ENCODE peak calls at places on chromosomes 12 and 14, in four cellular contexts. M, O, E and J are unnamed samples.

GRCh38 chr12:59040043-59040442 is 119.7 kb upstream of the LRIG3 start:
- DNase-seq in M (no peak), O (no peak), E (no peak), J (no peak)

GRCh38 chr12:30646821-30647220 is 48.8 kb downstream of the IPO8 start:
- DNase-seq in O (no peak), E (no peak), M (no peak), J (no peak)

GRCh38 chr14:99971929-99972747 is 93.1 kb upstream of the EVL start:
- DNase-seq in O (peak), M (no peak), E (no peak), J (peak)

GRCh38 chr14:35215110-35215872 is 76.9 kb upstream of the PSMA6 start:
- DNase-seq in E (peak), M (no peak), O (peak), J (peak)

GRCh38 chr12:104998423-104999346 is 12.6 kb downstream of the NOPCHAP1 start:
- DNase-seq in E (no peak), O (no peak), M (no peak), J (no peak)

GRCh38 chr14:102351023-102351422 is 11.7 kb downstream of the CINP start:
- DNase-seq in E (no peak), O (no peak), M (no peak), J (no peak)

GRCh38 chr12:89706551-89707348 is 1.9 kb downstream of the ATP2B1 start:
- DNase-seq in M (no peak), E (no peak), O (no peak), J (peak)

GRCh38 chr14:41606249-41607118 is at the start of gene LRFN5:
- DNase-seq in M (no peak), O (no peak), E (no peak), J (no peak)

GRCh38 chr12:26691234-26691970 is 141.6 kb downstream of the ITPR2 start:
- DNase-seq in M (no peak), O (peak), E (peak), J (peak)

GRCh38 chr14:100761481-100761880 is 34.8 kb downstream of the DLK1 start:
- DNase-seq in E (no peak), O (no peak), M (no peak), J (peak)

GRCh38 chr14:26993541-26993940 is 395.7 kb upstream of the NOVA1 start:
- DNase-seq in E (no peak), O (no peak), M (no peak), J (no peak)

GRCh38 chr14:33836895-33837577 is 113.8 kb downstream of the EGLN3 start:
- DNase-seq in M (no peak), E (no peak), O (no peak), J (no peak)

GRCh38 chr14:33834101-33834955 is 116.5 kb downstream of the EGLN3 start:
- DNase-seq in O (no peak), M (no peak), E (no peak), J (no peak)

GRCh38 chr14:33834956-33835655 is 115.8 kb downstream of the EGLN3 start:
- DNase-seq in O (no peak), E (no peak), M (no peak), J (no peak)

GRCh38 chr14:33836203-33836894 is 114.5 kb downstream of the EGLN3 start:
- DNase-seq in M (no peak), O (peak), E (no peak), J (no peak)

GRCh38 chr14:33835677-33836076 is 115.2 kb downstream of the EGLN3 start:
- DNase-seq in M (no peak), O (no peak), E (no peak), J (no peak)
- TF ChIP-seq POLR2AphosphoS2 in M (no peak), O (no peak), E (no peak), J (no peak)

DNA sequence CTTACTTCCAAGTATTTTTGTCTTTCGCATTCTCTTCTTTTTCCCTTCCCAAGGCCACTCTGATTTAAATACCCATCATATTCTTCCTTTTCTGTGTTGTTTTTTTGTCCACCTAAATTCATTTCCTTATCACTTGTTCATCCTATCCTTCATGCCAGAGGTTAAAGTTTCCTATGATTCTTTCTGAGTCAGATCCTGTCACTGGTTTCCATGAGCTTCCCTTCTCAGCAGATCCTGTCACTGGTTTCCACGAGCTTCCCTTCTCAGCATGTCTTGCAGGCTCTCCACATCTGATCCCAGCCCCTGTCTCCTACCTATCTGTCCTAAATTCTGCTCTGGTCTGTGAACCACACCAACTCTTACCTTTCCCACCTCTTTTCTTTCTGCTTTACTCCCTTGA is 311.8 kb upstream of the RGS6 start:
- DNase-seq in O (no peak), E (no peak), M (no peak), J (no peak)
- TF ChIP-seq POLR2AphosphoS2 in O (no peak), E (no peak), M (no peak), J (no peak)

DNA sequence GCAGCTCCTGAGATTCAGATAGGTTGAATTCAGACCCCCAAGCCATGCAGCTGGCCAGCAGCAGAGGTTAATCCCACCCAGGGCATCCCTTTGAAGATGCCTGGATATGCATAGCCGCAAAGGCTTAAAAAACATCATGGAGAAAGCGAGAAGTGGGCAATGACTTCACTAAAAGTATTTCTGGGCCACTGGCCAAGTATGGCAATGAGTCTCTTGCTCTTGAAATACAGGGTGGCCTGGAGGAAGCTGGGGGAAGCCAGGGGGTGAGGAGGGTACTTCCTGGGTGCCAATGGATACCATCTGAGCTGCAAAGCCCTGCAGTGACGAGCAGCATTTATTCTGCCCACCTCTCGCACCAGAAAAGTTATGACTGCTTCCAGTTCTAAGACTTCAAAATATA is 539.3 kb upstream of the TBX3 start:
- DNase-seq in E (peak), O (no peak), M (no peak), J (no peak)
- TF ChIP-seq POLR2AphosphoS2 in E (no peak), O (no peak), M (no peak), J (no peak)

GRCh38 chr12:57603758-57604453 is 718 bp upstream of the DTX3 start:
- DNase-seq in O (no peak), E (no peak), M (no peak), J (no peak)
- TF ChIP-seq POLR2AphosphoS2 in O (no peak), E (no peak), M (no peak), J (no peak)

GRCh38 chr12:25130741-25131188 is 64.2 kb downstream of the DNAI7 start:
- DNase-seq in M (no peak), O (peak), E (peak), J (peak)
- TF ChIP-seq POLR2AphosphoS2 in M (no peak), O (no peak), E (no peak), J (no peak)

GRCh38 chr12:110200124-110200417 is 75.9 kb downstream of the IFT81 start:
- DNase-seq in M (no peak), O (no peak), E (peak), J (no peak)
- TF ChIP-seq POLR2AphosphoS2 in M (no peak), O (no peak), E (no peak), J (no peak)

DNA sequence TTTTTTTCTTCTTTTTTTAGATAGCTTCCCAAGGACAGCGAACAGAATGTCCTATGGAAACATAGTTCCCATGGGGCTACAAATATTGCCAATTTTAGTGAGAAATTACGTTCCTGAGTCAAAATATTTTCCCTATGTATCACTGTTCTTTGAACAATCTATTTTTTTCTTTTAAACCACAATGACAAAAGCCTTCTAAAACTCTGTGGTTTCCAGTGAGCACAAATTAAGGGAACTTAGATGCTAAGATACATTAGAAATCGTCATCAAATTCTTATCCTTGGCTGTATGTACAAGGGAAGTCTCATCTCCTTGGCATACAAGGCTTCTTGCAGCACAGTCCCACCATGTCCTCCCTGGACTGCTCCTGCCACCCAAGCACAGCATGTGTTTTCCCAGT is 17.9 kb downstream of the CPM start:
- DNase-seq in O (no peak), E (no peak), M (no peak), J (no peak)
- TF ChIP-seq POLR2AphosphoS2 in O (no peak), E (no peak), M (no peak), J (no peak)

GRCh38 chr12:52607314-52607713 is 6.1 kb upstream of the KRT72 start:
- DNase-seq in M (no peak), O (no peak), E (no peak), J (no peak)

GRCh38 chr12:52608161-52608560 is 6.9 kb upstream of the KRT72 start:
- DNase-seq in M (no peak), E (no peak), O (no peak), J (no peak)

GRCh38 chr12:52606581-52607241 is 5.4 kb upstream of the KRT72 start:
- DNase-seq in O (no peak), M (no peak), E (no peak), J (no peak)

GRCh38 chr12:52611080-52611468 is 7.3 kb downstream of the KRT73 start:
- DNase-seq in M (no peak), E (no peak), O (no peak), J (no peak)

DNA sequence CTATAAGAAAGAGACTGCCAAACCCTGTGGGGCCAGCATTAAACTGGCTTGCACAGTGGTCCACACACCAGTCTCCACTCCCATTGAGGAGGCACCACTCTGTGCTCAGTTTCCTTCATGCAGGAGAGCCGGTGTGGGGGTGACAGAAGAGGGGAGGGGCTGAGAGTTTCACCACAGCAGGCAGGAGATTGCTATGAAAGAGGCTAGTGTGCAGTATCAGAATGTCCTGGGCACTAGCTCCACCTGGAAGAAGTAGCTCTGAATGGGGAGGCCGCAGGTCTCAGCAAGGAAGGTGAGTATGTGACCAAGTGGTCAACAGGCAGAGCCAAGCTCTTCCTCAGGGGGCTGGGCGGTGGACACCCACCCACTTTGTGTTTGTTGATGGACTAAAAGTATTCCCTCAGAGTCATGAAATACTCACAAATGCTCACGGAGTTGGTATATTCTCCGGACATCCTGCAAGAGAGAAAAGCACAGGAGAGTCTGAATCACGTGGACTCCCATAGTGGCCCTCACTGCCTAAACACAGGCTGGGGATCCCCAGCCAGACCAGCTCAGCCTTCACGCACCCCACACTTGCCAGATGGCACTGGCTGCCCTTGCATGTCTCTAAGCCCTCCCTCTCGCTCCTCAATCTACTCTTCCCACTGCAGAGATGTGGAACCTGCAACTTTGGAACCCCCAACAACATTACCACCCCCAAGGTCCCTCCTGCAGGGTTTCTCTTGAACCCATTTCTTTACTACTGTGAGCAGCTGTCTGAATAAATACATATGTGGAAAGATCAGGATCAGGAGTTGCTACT is 7.8 kb upstream of the KRT72 start:
- DNase-seq in O (no peak), M (no peak), E (no peak), J (no peak)
- TF ChIP-seq POLR2AphosphoS2 in O (no peak), M (no peak), E (no peak), J (no peak)

DNA sequence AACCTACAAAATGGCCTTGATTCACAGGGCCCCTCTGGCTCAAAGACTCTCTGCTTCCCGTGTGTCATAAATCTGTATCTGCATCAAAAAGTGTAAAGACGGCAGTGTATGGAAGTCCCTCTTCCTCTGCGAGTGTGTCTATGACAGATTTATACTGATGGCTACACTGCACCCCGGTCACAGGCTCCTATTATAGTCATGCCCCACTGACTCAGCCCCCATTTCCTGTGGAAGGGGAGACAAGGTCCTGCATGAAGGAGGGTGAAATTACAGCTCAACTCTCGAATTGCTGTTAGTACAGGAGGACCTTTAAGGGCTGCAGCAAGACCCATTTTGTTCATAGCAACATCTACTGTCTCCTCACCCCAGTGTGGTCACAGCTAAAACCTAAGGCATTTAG is 68.6 kb downstream of the HMGA2 start:
- DNase-seq in O (no peak), E (no peak), M (no peak), J (no peak)
- TF ChIP-seq POLR2AphosphoS2 in O (no peak), E (no peak), M (no peak), J (no peak)